ENCODE peak calls at places on chromosomes 4 and X, in eight cellular contexts. G is substantia nigra; I is left ventricle myocardium inferior; X is heart right ventricle; O is activated CD4-positive, alpha-beta T cell treated with anti-CD3 and anti-CD28 coated beads, Interleukin-2, amount 50 U/mL, for 4 hours; J is astrocyte; H is activated naive CD4-positive, alpha-beta T cell treated with anti-CD3 and anti-CD28 coated beads, Interleukin-2, amount 10 ng/mL, durations not matched to agents 7 days and 5 days; Y is NCI-H1092 treated with DMSO at 0.1 percent for 48 hours. U is an unnamed sample.

GRCh38 chrX:104098151-104098808 is 14.0 kb upstream of the ZCCHC18 start:
- DNase-seq in I (no peak), H (peak), O (peak), J (peak), Y (peak), G (peak), X (no peak), U (peak)

GRCh38 chrX:153459976-153460375 is 10.4 kb downstream of the HAUS7 start:
- DNase-seq in J (peak), Y (no peak), X (no peak), G (no peak), I (no peak), O (no peak), H (no peak), U (no peak)

GRCh38 chr4:184392748-184393334 is 81.5 kb downstream of the IRF2 start:
- DNase-seq in G (no peak), O (no peak), I (no peak), Y (no peak), H (no peak), J (no peak), X (no peak), U (no peak)

GRCh38 chr4:153257151-153257620 is 52.9 kb downstream of the TRIM2 start:
- DNase-seq in X (no peak), H (peak), I (no peak), G (peak), O (no peak), Y (no peak), J (peak), U (no peak)

GRCh38 chrX:143869018-143869417 is 14.9 kb upstream of the UBE2NL start:
- DNase-seq in J (no peak), Y (no peak), X (no peak), I (no peak), H (no peak), G (no peak), O (no peak), U (no peak)

GRCh38 chr4:142404191-142404611 is 441.9 kb downstream of the INPP4B start:
- DNase-seq in I (no peak), H (peak), Y (no peak), X (peak), O (no peak), J (peak), G (no peak), U (no peak)

GRCh38 chrX:14916017-14916674 is 42.9 kb downstream of the MOSPD2 start:
- DNase-seq in J (peak), X (no peak), H (no peak), O (no peak), I (no peak), G (no peak), Y (no peak), U (no peak)

GRCh38 chr4:187558391-187558790 is 437.2 kb upstream of the ZFP42 start:
- DNase-seq in X (no peak), I (no peak), H (no peak), O (no peak), J (no peak), G (no peak), Y (no peak), U (no peak)

U was measured in tibial nerve.